ENCODE peak calls at places on chromosome 16, in ten cellular contexts. One of them, this sample, is unnamed.

GRCh38 chr16:11320170-11320569 is 25.1 kb upstream of the RMI2 start:
- DNase-seq in SK-N-SH: no peak
- DNase-seq in GM23338: no peak
- DNase-seq in HCT116: no peak
- DNase-seq in hepatocyte: no peak
- DNase-seq in MM.1S: no peak
- DNase-seq in PC-3: no peak
- DNase-seq in PC-9: peak; percentile 46
- DNase-seq in OCI-LY7: no peak
- DNase-seq in Karpas-422: peak; percentile 69
- DNase-seq in this sample: no peak

GRCh38 chr16:22141746-22142145 is 20.6 kb upstream of the SDR42E2 start:
- DNase-seq in PC-3: peak; percentile 30
- DNase-seq in HCT116: peak; percentile 21
- DNase-seq in MM.1S: no peak
- DNase-seq in OCI-LY7: peak; percentile 10
- DNase-seq in PC-9: no peak
- DNase-seq in hepatocyte: no peak
- DNase-seq in Karpas-422: peak; percentile 65
- DNase-seq in SK-N-SH: peak; percentile 42
- DNase-seq in GM23338: peak; percentile 81
- DNase-seq in this sample: peak; percentile 47

GRCh38 chr16:89855986-89856385 is 17.4 kb upstream of the TCF25 start:
- DNase-seq in PC-3: no peak
- DNase-seq in GM23338: no peak
- DNase-seq in hepatocyte: no peak
- DNase-seq in OCI-LY7: no peak
- DNase-seq in MM.1S: no peak
- DNase-seq in SK-N-SH: no peak
- DNase-seq in HCT116: no peak
- DNase-seq in PC-9: no peak
- DNase-seq in Karpas-422: no peak
- DNase-seq in this sample: no peak

GRCh38 chr16:16925432-16925831 is 545.3 kb downstream of the XYLT1 start:
- DNase-seq in PC-9: no peak
- DNase-seq in hepatocyte: no peak
- DNase-seq in OCI-LY7: no peak
- DNase-seq in GM23338: no peak
- DNase-seq in SK-N-SH: no peak
- DNase-seq in Karpas-422: no peak
- DNase-seq in PC-3: no peak
- DNase-seq in HCT116: no peak
- DNase-seq in MM.1S: no peak
- DNase-seq in this sample: no peak

GRCh38 chr16:18958621-18959578 is 24.8 kb upstream of the TMC7 start:
- DNase-seq in PC-9: no peak
- DNase-seq in SK-N-SH: no peak
- DNase-seq in HCT116: no peak
- DNase-seq in PC-3: no peak
- DNase-seq in hepatocyte: peak; percentile 33
- DNase-seq in GM23338: no peak
- DNase-seq in OCI-LY7: no peak
- DNase-seq in MM.1S: no peak
- DNase-seq in Karpas-422: no peak
- DNase-seq in this sample: peak; percentile 30

GRCh38 chr16:77191259-77191969 is 424 bp downstream of the MON1B start:
- DNase-seq in PC-9: peak; percentile 7
- DNase-seq in SK-N-SH: peak; percentile 48
- DNase-seq in PC-3: no peak
- DNase-seq in hepatocyte: peak; percentile 26
- DNase-seq in GM23338: no peak
- DNase-seq in OCI-LY7: peak; percentile 49
- DNase-seq in HCT116: no peak
- DNase-seq in MM.1S: peak; percentile 7
- DNase-seq in Karpas-422: peak; percentile 66
- DNase-seq in this sample: no peak

GRCh38 chr16:62363451-62363850 is 327.2 kb upstream of the CDH8 start:
- DNase-seq in HCT116: no peak
- DNase-seq in OCI-LY7: no peak
- DNase-seq in SK-N-SH: peak; percentile 9
- DNase-seq in MM.1S: no peak
- DNase-seq in PC-3: no peak
- DNase-seq in PC-9: no peak
- DNase-seq in GM23338: peak; percentile 74
- DNase-seq in hepatocyte: no peak
- DNase-seq in Karpas-422: no peak
- DNase-seq in this sample: no peak

GRCh38 chr16:68646948-68647659 is 2.0 kb downstream of the CDH3 start:
- DNase-seq in PC-3: peak; percentile 48
- DNase-seq in hepatocyte: no peak
- DNase-seq in SK-N-SH: no peak
- DNase-seq in PC-9: no peak
- DNase-seq in HCT116: no peak
- DNase-seq in Karpas-422: no peak
- DNase-seq in GM23338: no peak
- DNase-seq in OCI-LY7: no peak
- DNase-seq in MM.1S: no peak
- DNase-seq in this sample: no peak

GRCh38 chr16:58628845-58629680 is 563 bp downstream of the CNOT1 start:
- DNase-seq in HCT116: no peak
- DNase-seq in Karpas-422: peak; percentile 85
- DNase-seq in hepatocyte: peak; percentile 55
- DNase-seq in PC-9: peak; percentile 15
- DNase-seq in PC-3: peak; percentile 23
- DNase-seq in OCI-LY7: peak; percentile 77
- DNase-seq in SK-N-SH: no peak
- DNase-seq in MM.1S: peak; percentile 62
- DNase-seq in GM23338: peak; percentile 50
- DNase-seq in this sample: peak; percentile 84

GRCh38 chr16:28317040-28317880 is 24.9 kb downstream of the SBK1 start:
- DNase-seq in hepatocyte: peak; percentile 69
- DNase-seq in HCT116: peak; percentile 21
- DNase-seq in PC-9: peak; percentile 67
- DNase-seq in MM.1S: peak; percentile 57
- DNase-seq in OCI-LY7: peak; percentile 73
- DNase-seq in GM23338: peak; percentile 86
- DNase-seq in SK-N-SH: peak; percentile 90
- DNase-seq in PC-3: peak; percentile 52
- DNase-seq in Karpas-422: peak; percentile 86
- DNase-seq in this sample: peak; percentile 72

GRCh38 chr16:1054660-1055556 is 17.6 kb upstream of the SSTR5 start:
- DNase-seq in MM.1S: peak; percentile 12
- DNase-seq in Karpas-422: peak; percentile 53
- DNase-seq in PC-3: peak; percentile 50
- DNase-seq in PC-9: peak; percentile 69
- DNase-seq in OCI-LY7: peak; percentile 7
- DNase-seq in SK-N-SH: peak; percentile 91
- DNase-seq in GM23338: peak; percentile 91
- DNase-seq in hepatocyte: peak; percentile 85
- DNase-seq in HCT116: peak; percentile 37
- DNase-seq in this sample: peak; percentile 80

GRCh38 chr16:85567101-85567866 is 45.8 kb upstream of the GSE1 start:
- DNase-seq in MM.1S: no peak
- DNase-seq in PC-3: peak; percentile 34
- DNase-seq in hepatocyte: no peak
- DNase-seq in PC-9: no peak
- DNase-seq in SK-N-SH: no peak
- DNase-seq in HCT116: no peak
- DNase-seq in Karpas-422: no peak
- DNase-seq in OCI-LY7: no peak
- DNase-seq in GM23338: peak; percentile 56
- DNase-seq in this sample: no peak

GRCh38 chr16:66382171-66382965 is 15.9 kb downstream of the CDH5 start:
- DNase-seq in SK-N-SH: no peak
- DNase-seq in hepatocyte: no peak
- DNase-seq in GM23338: no peak
- DNase-seq in PC-3: peak; percentile 85
- DNase-seq in PC-9: peak; percentile 68
- DNase-seq in MM.1S: no peak
- DNase-seq in HCT116: no peak
- DNase-seq in OCI-LY7: no peak
- DNase-seq in Karpas-422: no peak
- DNase-seq in this sample: peak; percentile 40

GRCh38 chr16:50620646-50621451 is 60.3 kb downstream of the SNX20 start:
- DNase-seq in MM.1S: no peak
- DNase-seq in PC-9: no peak
- DNase-seq in GM23338: no peak
- DNase-seq in Karpas-422: no peak
- DNase-seq in PC-3: no peak
- DNase-seq in hepatocyte: no peak
- DNase-seq in OCI-LY7: no peak
- DNase-seq in HCT116: no peak
- DNase-seq in SK-N-SH: no peak
- DNase-seq in this sample: no peak

DNA sequence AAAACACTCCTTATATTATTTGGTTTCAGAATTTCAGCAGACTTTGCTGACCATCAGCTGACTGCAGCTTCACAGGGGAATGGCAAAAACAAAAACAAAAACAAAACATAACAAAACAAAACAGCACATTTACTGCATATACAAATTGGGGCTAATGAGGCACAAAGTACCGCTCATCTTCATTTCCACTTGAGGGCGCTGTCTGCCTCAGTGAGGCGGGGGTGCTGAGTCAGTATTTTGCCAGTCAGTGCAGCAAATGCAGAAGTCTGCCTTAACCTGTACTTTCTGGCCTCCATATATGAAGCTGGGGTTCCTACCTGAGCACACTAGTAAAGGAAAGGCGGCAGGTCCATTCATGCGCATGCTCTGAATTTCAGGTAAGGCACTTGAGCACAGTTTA is 13.5 kb upstream of the DYNLRB2 start:
- DNase-seq in HCT116: peak; percentile 8
- DNase-seq in Karpas-422: peak; percentile 83
- DNase-seq in PC-3: peak; percentile 68
- DNase-seq in MM.1S: peak; percentile 57
- DNase-seq in PC-9: peak; percentile 11
- DNase-seq in GM23338: peak; percentile 77
- DNase-seq in OCI-LY7: peak; percentile 60
- DNase-seq in SK-N-SH: peak; percentile 11
- DNase-seq in hepatocyte: peak; percentile 63
- DNase-seq in this sample: peak; percentile 50
- H2AFZ ChIP-seq in HCT116: no peak overlapping the region
- H2AFZ ChIP-seq in Karpas-422: no peak overlapping the region
- H2AFZ ChIP-seq in PC-3: no peak overlapping the region
- H2AFZ ChIP-seq in MM.1S: no peak overlapping the region
- H2AFZ ChIP-seq in PC-9: no peak overlapping the region
- H2AFZ ChIP-seq in GM23338: peak overlapping the region; percentile 29
- H2AFZ ChIP-seq in OCI-LY7: no peak overlapping the region
- H2AFZ ChIP-seq in SK-N-SH: no peak overlapping the region
- H2AFZ ChIP-seq in hepatocyte: no peak overlapping the region
- H2AFZ ChIP-seq in this sample: no peak overlapping the region

GRCh38 chr16:71449020-71449419 is 7.2 kb upstream of the TLE7 start:
- DNase-seq in PC-9: no peak
- DNase-seq in OCI-LY7: no peak
- DNase-seq in PC-3: no peak
- DNase-seq in GM23338: no peak
- DNase-seq in MM.1S: no peak
- DNase-seq in hepatocyte: no peak
- DNase-seq in Karpas-422: no peak
- DNase-seq in HCT116: no peak
- DNase-seq in SK-N-SH: no peak
- DNase-seq in this sample: no peak
- H3K9me2 ChIP-seq in PC-9: no peaks in the 10 kb centered on the region
- H3K9me2 ChIP-seq in OCI-LY7: no peaks in the 10 kb centered on the region
- H3K9me2 ChIP-seq in PC-3: no peaks in the 10 kb centered on the region
- H3K9me2 ChIP-seq in GM23338: peaks cover 5% of the 10 kb centered on the region
- H3K9me2 ChIP-seq in MM.1S: no peaks in the 10 kb centered on the region
- H3K9me2 ChIP-seq in hepatocyte: no peaks in the 10 kb centered on the region
- H3K9me2 ChIP-seq in Karpas-422: no peaks in the 10 kb centered on the region
- H3K9me2 ChIP-seq in HCT116: no peaks in the 10 kb centered on the region
- H3K9me2 ChIP-seq in SK-N-SH: no peaks in the 10 kb centered on the region
- H3K9me2 ChIP-seq in this sample: no peaks in the 10 kb centered on the region

GRCh38 chr16:87461466-87461975 is 31.3 kb downstream of the ZCCHC14 start:
- DNase-seq in HCT116: peak; percentile 98
- DNase-seq in hepatocyte: peak; percentile 95
- DNase-seq in OCI-LY7: peak; percentile 59
- DNase-seq in MM.1S: peak; percentile 58
- DNase-seq in PC-3: peak; percentile 95
- DNase-seq in PC-9: peak; percentile 93
- DNase-seq in SK-N-SH: no peak
- DNase-seq in Karpas-422: peak; percentile 84
- DNase-seq in GM23338: peak; percentile 99
- DNase-seq in this sample: peak; percentile 54
- H2AFZ ChIP-seq in HCT116: no peak overlapping the region
- H2AFZ ChIP-seq in hepatocyte: no peak overlapping the region
- H2AFZ ChIP-seq in OCI-LY7: no peak overlapping the region
- H2AFZ ChIP-seq in MM.1S: peak overlapping the region; percentile 23
- H2AFZ ChIP-seq in PC-3: peak overlapping the region; percentile 43
- H2AFZ ChIP-seq in PC-9: no peak overlapping the region
- H2AFZ ChIP-seq in SK-N-SH: no peak overlapping the region
- H2AFZ ChIP-seq in Karpas-422: peak overlapping the region; percentile 93
- H2AFZ ChIP-seq in GM23338: no peak overlapping the region
- H2AFZ ChIP-seq in this sample: no peak overlapping the region

GRCh38 chr16:14351647-14352046 is 278.4 kb downstream of the PARN start:
- DNase-seq in Karpas-422: no peak
- DNase-seq in GM23338: no peak
- DNase-seq in MM.1S: no peak
- DNase-seq in PC-9: no peak
- DNase-seq in OCI-LY7: no peak
- DNase-seq in PC-3: peak; percentile 9
- DNase-seq in HCT116: no peak
- DNase-seq in SK-N-SH: no peak
- DNase-seq in hepatocyte: no peak
- DNase-seq in this sample: no peak

GRCh38 chr16:14354561-14355351 is 275.3 kb downstream of the PARN start:
- DNase-seq in MM.1S: peak; percentile 90
- DNase-seq in PC-9: no peak
- DNase-seq in HCT116: no peak
- DNase-seq in hepatocyte: no peak
- DNase-seq in GM23338: no peak
- DNase-seq in OCI-LY7: peak; percentile 97
- DNase-seq in PC-3: no peak
- DNase-seq in SK-N-SH: no peak
- DNase-seq in Karpas-422: peak; percentile 96
- DNase-seq in this sample: peak; percentile 56

GRCh38 chr16:14350626-14351025 is 279.4 kb downstream of the PARN start:
- DNase-seq in Karpas-422: no peak
- DNase-seq in SK-N-SH: no peak
- DNase-seq in GM23338: no peak
- DNase-seq in PC-3: no peak
- DNase-seq in hepatocyte: no peak
- DNase-seq in OCI-LY7: no peak
- DNase-seq in HCT116: no peak
- DNase-seq in PC-9: no peak
- DNase-seq in MM.1S: no peak
- DNase-seq in this sample: no peak

GRCh38 chr16:14356064-14356463 is 274.0 kb downstream of the PARN start:
- DNase-seq in PC-9: no peak
- DNase-seq in MM.1S: no peak
- DNase-seq in GM23338: no peak
- DNase-seq in HCT116: no peak
- DNase-seq in Karpas-422: no peak
- DNase-seq in PC-3: no peak
- DNase-seq in OCI-LY7: no peak
- DNase-seq in hepatocyte: no peak
- DNase-seq in SK-N-SH: no peak
- DNase-seq in this sample: no peak

DNA sequence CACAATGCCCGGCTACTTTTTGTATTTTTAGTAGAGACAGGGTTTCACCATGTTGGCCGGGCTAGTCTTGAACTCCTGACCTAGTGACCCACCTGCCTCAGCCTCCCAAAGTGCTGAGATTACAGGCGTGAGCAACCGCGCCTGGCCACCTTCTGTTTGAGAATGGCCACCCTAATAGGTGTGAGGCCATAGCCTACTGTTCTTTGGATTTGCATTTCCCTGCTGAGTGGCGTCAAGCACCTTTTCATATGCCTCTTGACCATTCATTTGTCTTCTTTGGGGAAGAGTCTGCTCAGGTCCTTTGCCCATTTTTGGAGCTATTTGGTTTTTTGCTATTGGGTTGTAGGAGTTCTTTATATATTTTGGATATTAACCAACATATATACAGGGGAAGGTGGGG is 276.7 kb downstream of the PARN start:
- DNase-seq in GM23338: peak; percentile 41
- DNase-seq in Karpas-422: peak; percentile 61
- DNase-seq in PC-3: no peak
- DNase-seq in PC-9: no peak
- DNase-seq in HCT116: no peak
- DNase-seq in hepatocyte: no peak
- DNase-seq in MM.1S: no peak
- DNase-seq in OCI-LY7: peak; percentile 31
- DNase-seq in SK-N-SH: no peak
- DNase-seq in this sample: no peak
- H3K9me2 ChIP-seq in GM23338: peaks cover 3% of the 10 kb centered on the region
- H3K9me2 ChIP-seq in Karpas-422: no peaks in the 10 kb centered on the region
- H3K9me2 ChIP-seq in PC-3: no peaks in the 10 kb centered on the region
- H3K9me2 ChIP-seq in PC-9: no peaks in the 10 kb centered on the region
- H3K9me2 ChIP-seq in HCT116: no peaks in the 10 kb centered on the region
- H3K9me2 ChIP-seq in hepatocyte: no peaks in the 10 kb centered on the region
- H3K9me2 ChIP-seq in MM.1S: no peaks in the 10 kb centered on the region
- H3K9me2 ChIP-seq in OCI-LY7: no peaks in the 10 kb centered on the region
- H3K9me2 ChIP-seq in SK-N-SH: no peaks in the 10 kb centered on the region
- H3K9me2 ChIP-seq in this sample: no peaks in the 10 kb centered on the region